ENCODE peak calls at places on chromosome 2, in six cellular contexts. One of them, this sample, is unnamed.

GRCh38 chr2:5121106-5121505 is 571.1 kb upstream of the SOX11 start:
- DNase-seq in AG10803: no peak
- DNase-seq in NCI-H69: no peak
- DNase-seq in gastrocnemius medialis: no peak
- DNase-seq in left lobe of liver: no peak
- DNase-seq in colonic mucosa: no peak
- DNase-seq in this sample: no peak

GRCh38 chr2:150286730-150287362 is 200.6 kb downstream of the RND3 start:
- DNase-seq in AG10803: no peak
- DNase-seq in NCI-H69: no peak
- DNase-seq in gastrocnemius medialis: no peak
- DNase-seq in left lobe of liver: no peak
- DNase-seq in colonic mucosa: no peak
- DNase-seq in this sample: no peak

GRCh38 chr2:15158117-15158516 is 403.0 kb downstream of the NBAS start:
- DNase-seq in AG10803: no peak
- DNase-seq in NCI-H69: peak; percentile 58
- DNase-seq in gastrocnemius medialis: no peak
- DNase-seq in left lobe of liver: no peak
- DNase-seq in colonic mucosa: no peak
- DNase-seq in this sample: no peak

GRCh38 chr2:98664323-98664722 is 55.9 kb downstream of the UNC50 start:
- DNase-seq in AG10803: peak; percentile 25
- DNase-seq in NCI-H69: peak; percentile 1
- DNase-seq in gastrocnemius medialis: no peak
- DNase-seq in left lobe of liver: no peak
- DNase-seq in colonic mucosa: no peak
- DNase-seq in this sample: no peak

GRCh38 chr2:225074366-225074765 is 32.1 kb upstream of the DOCK10 start:
- DNase-seq in AG10803: no peak
- DNase-seq in NCI-H69: peak; percentile 3
- DNase-seq in gastrocnemius medialis: no peak
- DNase-seq in left lobe of liver: no peak
- DNase-seq in colonic mucosa: no peak
- DNase-seq in this sample: no peak

GRCh38 chr2:45910473-45911060 is 259.1 kb downstream of the PRKCE start:
- DNase-seq in AG10803: no peak
- DNase-seq in NCI-H69: no peak
- DNase-seq in gastrocnemius medialis: no peak
- DNase-seq in left lobe of liver: no peak
- DNase-seq in colonic mucosa: no peak
- DNase-seq in this sample: no peak

GRCh38 chr2:124092685-124093084 is 67.6 kb downstream of the CNTNAP5 start:
- DNase-seq in AG10803: no peak
- DNase-seq in NCI-H69: no peak
- DNase-seq in gastrocnemius medialis: no peak
- DNase-seq in left lobe of liver: no peak
- DNase-seq in colonic mucosa: no peak
- DNase-seq in this sample: no peak

GRCh38 chr2:72994282-72994990 is 77.1 kb downstream of the SFXN5 start:
- DNase-seq in AG10803: no peak
- DNase-seq in NCI-H69: no peak
- DNase-seq in gastrocnemius medialis: no peak
- DNase-seq in left lobe of liver: no peak
- DNase-seq in colonic mucosa: no peak
- DNase-seq in this sample: no peak

GRCh38 chr2:202072737-202073396 is at the start of gene KIAA2012:
- DNase-seq in AG10803: no peak
- DNase-seq in NCI-H69: peak; percentile 6
- DNase-seq in gastrocnemius medialis: no peak
- DNase-seq in left lobe of liver: no peak
- DNase-seq in colonic mucosa: no peak
- DNase-seq in this sample: no peak

GRCh38 chr2:12430036-12430795 is 286.5 kb upstream of the TRIB2 start:
- DNase-seq in AG10803: peak; percentile 66
- DNase-seq in NCI-H69: no peak
- DNase-seq in gastrocnemius medialis: no peak
- DNase-seq in left lobe of liver: no peak
- DNase-seq in colonic mucosa: no peak
- DNase-seq in this sample: no peak

This sample was measured in caudate nucleus.